ENCODE peak calls at places on chromosomes 1 and 21, in five cellular contexts. One of them, this sample, is unnamed. For H3K36me3, the result is how much of the 10 kb centered on the place peaks cover.

GRCh38 chr21:32044205-32044874 is 171.5 kb downstream of the HUNK start:
- DNase-seq in stomach: no peak
- DNase-seq in tibial nerve: no peak
- DNase-seq in fibroblast of lung: no peak
- DNase-seq in PC-3: no peak
- DNase-seq in this sample: no peak

GRCh38 chr1:29712275-29712633 is 475.9 kb downstream of the PTPRU start:
- DNase-seq in stomach: no peak
- DNase-seq in tibial nerve: no peak
- DNase-seq in fibroblast of lung: no peak
- DNase-seq in PC-3: no peak
- DNase-seq in this sample: no peak

GRCh38 chr1:33872275-33872674 is 8.4 kb downstream of the HMGB4 start:
- DNase-seq in stomach: no peak
- DNase-seq in tibial nerve: no peak
- DNase-seq in fibroblast of lung: no peak
- DNase-seq in PC-3: no peak
- DNase-seq in this sample: no peak

GRCh38 chr1:224065455-224065854 is 48.5 kb upstream of the FBXO28 start:
- DNase-seq in stomach: peak
- DNase-seq in tibial nerve: no peak
- DNase-seq in fibroblast of lung: peak
- DNase-seq in PC-3: peak
- DNase-seq in this sample: no peak

GRCh38 chr21:31873696-31874599 is 1.1 kb downstream of the HUNK start:
- DNase-seq in stomach: peak
- DNase-seq in tibial nerve: peak
- DNase-seq in fibroblast of lung: peak
- DNase-seq in PC-3: peak
- DNase-seq in this sample: no peak

GRCh38 chr1:247824023-247824422 is at the start of gene OR14A16:
- DNase-seq in stomach: no peak
- DNase-seq in tibial nerve: no peak
- DNase-seq in fibroblast of lung: no peak
- DNase-seq in PC-3: no peak
- DNase-seq in this sample: no peak

GRCh38 chr1:232472485-232473041 is 157.4 kb downstream of the SIPA1L2 start:
- DNase-seq in stomach: no peak
- DNase-seq in tibial nerve: no peak
- DNase-seq in fibroblast of lung: peak
- DNase-seq in PC-3: peak
- DNase-seq in this sample: no peak

GRCh38 chr1:224458296-224458695 is 23.7 kb upstream of the WDR26 start:
- DNase-seq in stomach: no peak
- DNase-seq in tibial nerve: no peak
- DNase-seq in fibroblast of lung: no peak
- DNase-seq in PC-3: no peak
- DNase-seq in this sample: no peak

GRCh38 chr1:25042331-25042730 is 112.3 kb upstream of the RUNX3 start:
- DNase-seq in stomach: no peak
- DNase-seq in tibial nerve: no peak
- DNase-seq in fibroblast of lung: no peak
- DNase-seq in PC-3: no peak
- DNase-seq in this sample: no peak

GRCh38 chr1:172646653-172647052 is 12.2 kb upstream of the FASLG start:
- DNase-seq in stomach: no peak
- DNase-seq in tibial nerve: no peak
- DNase-seq in fibroblast of lung: no peak
- DNase-seq in PC-3: no peak
- DNase-seq in this sample: no peak

GRCh38 chr1:219324629-219325367 is 151.1 kb downstream of the LYPLAL1 start:
- DNase-seq in stomach: no peak
- DNase-seq in tibial nerve: no peak
- DNase-seq in fibroblast of lung: peak
- DNase-seq in PC-3: peak
- DNase-seq in this sample: peak

GRCh38 chr21:45996311-45997204 is 15.0 kb downstream of the COL6A1 start:
- DNase-seq in stomach: peak
- DNase-seq in tibial nerve: no peak
- DNase-seq in fibroblast of lung: no peak
- DNase-seq in PC-3: no peak
- DNase-seq in this sample: no peak

GRCh38 chr1:18865176-18865575 is 5.7 kb upstream of the TAS1R2 start:
- DNase-seq in stomach: no peak
- DNase-seq in tibial nerve: no peak
- DNase-seq in fibroblast of lung: no peak
- DNase-seq in PC-3: no peak
- DNase-seq in this sample: no peak

GRCh38 chr1:94355485-94355980 is 62.7 kb upstream of the ABCD3 start:
- DNase-seq in stomach: no peak
- DNase-seq in tibial nerve: no peak
- DNase-seq in fibroblast of lung: no peak
- DNase-seq in PC-3: no peak
- DNase-seq in this sample: no peak
- H3K4me3 ChIP-seq in stomach: no peak
- H3K4me3 ChIP-seq in tibial nerve: no peak
- H3K4me3 ChIP-seq in fibroblast of lung: no peak
- H3K4me3 ChIP-seq in PC-3: no peak
- H3K4me3 ChIP-seq in this sample: no peak

GRCh38 chr1:32686387-32686786 is 16.2 kb downstream of the SYNC start:
- DNase-seq in stomach: no peak
- DNase-seq in tibial nerve: no peak
- DNase-seq in fibroblast of lung: no peak
- DNase-seq in PC-3: no peak
- DNase-seq in this sample: no peak
- H3K36me3 ChIP-seq in stomach: under half
- H3K36me3 ChIP-seq in tibial nerve: under half
- H3K36me3 ChIP-seq in fibroblast of lung: under half
- H3K36me3 ChIP-seq in PC-3: under half
- H3K36me3 ChIP-seq in this sample: under half

GRCh38 chr21:16588433-16588860 is 858.7 kb downstream of the USP25 start:
- DNase-seq in stomach: peak
- DNase-seq in tibial nerve: peak
- DNase-seq in fibroblast of lung: peak
- DNase-seq in PC-3: peak
- DNase-seq in this sample: no peak
- H3K4me3 ChIP-seq in stomach: peak
- H3K4me3 ChIP-seq in tibial nerve: peak
- H3K4me3 ChIP-seq in fibroblast of lung: peak
- H3K4me3 ChIP-seq in PC-3: peak
- H3K4me3 ChIP-seq in this sample: no peak

DNA sequence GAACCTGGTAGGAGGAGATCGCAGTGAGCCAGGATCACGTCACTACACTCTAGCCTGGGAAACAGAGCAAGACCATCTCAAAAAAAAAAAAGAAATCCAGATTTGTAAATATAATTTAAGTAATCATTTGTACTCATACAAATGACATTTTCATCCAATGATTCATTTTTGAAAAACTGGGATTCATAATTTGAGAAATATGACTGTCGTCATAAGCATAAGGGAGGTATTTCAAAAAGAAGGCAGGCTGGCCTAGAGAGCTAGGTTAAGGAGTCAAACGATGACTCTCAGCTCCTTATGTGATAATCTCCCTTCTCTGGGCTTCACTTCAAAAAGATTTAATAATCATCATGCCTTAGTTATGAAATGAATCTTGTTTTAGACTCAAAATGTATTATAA is 2.3 kb downstream of the GART start:
- DNase-seq in stomach: no peak
- DNase-seq in tibial nerve: no peak
- DNase-seq in fibroblast of lung: peak
- DNase-seq in PC-3: no peak
- DNase-seq in this sample: no peak
- H3K36me3 ChIP-seq in stomach: under half
- H3K36me3 ChIP-seq in tibial nerve: under half
- H3K36me3 ChIP-seq in fibroblast of lung: under half
- H3K36me3 ChIP-seq in PC-3: under half
- H3K36me3 ChIP-seq in this sample: under half

GRCh38 chr1:9165396-9165795 is 36.5 kb upstream of the GPR157 start:
- DNase-seq in stomach: no peak
- DNase-seq in tibial nerve: no peak
- DNase-seq in fibroblast of lung: no peak
- DNase-seq in PC-3: peak
- DNase-seq in this sample: no peak

GRCh38 chr1:9164537-9164910 is 35.6 kb upstream of the GPR157 start:
- DNase-seq in stomach: no peak
- DNase-seq in tibial nerve: no peak
- DNase-seq in fibroblast of lung: peak
- DNase-seq in PC-3: no peak
- DNase-seq in this sample: no peak

GRCh38 chr1:9160079-9160717 is 31.3 kb upstream of the GPR157 start:
- DNase-seq in stomach: no peak
- DNase-seq in tibial nerve: no peak
- DNase-seq in fibroblast of lung: no peak
- DNase-seq in PC-3: no peak
- DNase-seq in this sample: no peak

GRCh38 chr1:9164919-9165318 is 36.0 kb upstream of the GPR157 start:
- DNase-seq in stomach: no peak
- DNase-seq in tibial nerve: no peak
- DNase-seq in fibroblast of lung: no peak
- DNase-seq in PC-3: peak
- DNase-seq in this sample: no peak

GRCh38 chr1:9161963-9162362 is 33.1 kb upstream of the GPR157 start:
- DNase-seq in stomach: peak
- DNase-seq in tibial nerve: no peak
- DNase-seq in fibroblast of lung: no peak
- DNase-seq in PC-3: peak
- DNase-seq in this sample: no peak
- H3K4me3 ChIP-seq in stomach: no peak
- H3K4me3 ChIP-seq in tibial nerve: no peak
- H3K4me3 ChIP-seq in fibroblast of lung: no peak
- H3K4me3 ChIP-seq in PC-3: peak
- H3K4me3 ChIP-seq in this sample: no peak

This sample was measured in endothelial cell of umbilical vein.